ENCODE peak calls at places on chromosomes 3 and 15, in five cellular contexts. One of them, this sample, is unnamed.

GRCh38 chr3:116474356-116475200 is 29.3 kb upstream of the LSAMP start:
- DNase-seq in fibroblast of the aortic adventitia: no peak
- DNase-seq in IMR-90: peak
- DNase-seq in neural progenitor cell: peak
- DNase-seq in tibial artery: no peak
- DNase-seq in this sample: peak

GRCh38 chr15:67824157-67824899 is 981 bp upstream of the SKOR1 start:
- DNase-seq in fibroblast of the aortic adventitia: no peak
- DNase-seq in IMR-90: no peak
- DNase-seq in neural progenitor cell: no peak
- DNase-seq in tibial artery: no peak
- DNase-seq in this sample: no peak

GRCh38 chr3:60803812-60804211 is 447.4 kb downstream of the FHIT start:
- DNase-seq in fibroblast of the aortic adventitia: no peak
- DNase-seq in IMR-90: no peak
- DNase-seq in neural progenitor cell: no peak
- DNase-seq in tibial artery: no peak
- DNase-seq in this sample: no peak

GRCh38 chr3:159739166-159739565 is 249.5 kb upstream of the IL12A start:
- DNase-seq in fibroblast of the aortic adventitia: no peak
- DNase-seq in IMR-90: no peak
- DNase-seq in neural progenitor cell: no peak
- DNase-seq in tibial artery: no peak
- DNase-seq in this sample: no peak

GRCh38 chr15:36688310-36689102 is 109.1 kb downstream of the CDIN1 start:
- DNase-seq in fibroblast of the aortic adventitia: peak
- DNase-seq in IMR-90: peak
- DNase-seq in neural progenitor cell: no peak
- DNase-seq in tibial artery: no peak
- DNase-seq in this sample: peak

GRCh38 chr15:49645277-49645676 is 24.4 kb downstream of the DTWD1 start:
- DNase-seq in fibroblast of the aortic adventitia: peak
- DNase-seq in IMR-90: peak
- DNase-seq in neural progenitor cell: no peak
- DNase-seq in tibial artery: no peak
- DNase-seq in this sample: no peak

GRCh38 chr3:43893721-43894120 is 203.0 kb downstream of the ABHD5 start:
- DNase-seq in fibroblast of the aortic adventitia: peak
- DNase-seq in IMR-90: no peak
- DNase-seq in neural progenitor cell: no peak
- DNase-seq in tibial artery: no peak
- DNase-seq in this sample: no peak

GRCh38 chr3:157498374-157498773 is 4.8 kb downstream of the VEPH1 start:
- DNase-seq in fibroblast of the aortic adventitia: no peak
- DNase-seq in IMR-90: no peak
- DNase-seq in neural progenitor cell: no peak
- DNase-seq in tibial artery: no peak
- DNase-seq in this sample: no peak

GRCh38 chr3:151259664-151260063 is 18.7 kb downstream of the P2RY14 start:
- DNase-seq in fibroblast of the aortic adventitia: no peak
- DNase-seq in IMR-90: peak
- DNase-seq in neural progenitor cell: no peak
- DNase-seq in tibial artery: no peak
- DNase-seq in this sample: no peak

GRCh38 chr15:63203451-63204090 is 14.2 kb downstream of the RAB8B start:
- DNase-seq in fibroblast of the aortic adventitia: no peak
- DNase-seq in IMR-90: peak
- DNase-seq in neural progenitor cell: no peak
- DNase-seq in tibial artery: no peak
- DNase-seq in this sample: no peak

GRCh38 chr15:71730277-71731144 is 79.8 kb upstream of the NR2E3 start:
- DNase-seq in fibroblast of the aortic adventitia: peak
- DNase-seq in IMR-90: peak
- DNase-seq in neural progenitor cell: peak
- DNase-seq in tibial artery: no peak
- DNase-seq in this sample: peak

GRCh38 chr15:77516076-77516475 is 95.4 kb downstream of the HMG20A start:
- DNase-seq in fibroblast of the aortic adventitia: peak
- DNase-seq in IMR-90: no peak
- DNase-seq in neural progenitor cell: no peak
- DNase-seq in tibial artery: no peak
- DNase-seq in this sample: no peak

GRCh38 chr15:39804026-39804425 is 21.4 kb upstream of the FSIP1 start:
- DNase-seq in fibroblast of the aortic adventitia: peak
- DNase-seq in IMR-90: peak
- DNase-seq in neural progenitor cell: no peak
- DNase-seq in tibial artery: no peak
- DNase-seq in this sample: no peak

GRCh38 chr3:98713984-98714383 is 49.2 kb upstream of the ST3GAL6 start:
- DNase-seq in fibroblast of the aortic adventitia: no peak
- DNase-seq in IMR-90: no peak
- DNase-seq in neural progenitor cell: no peak
- DNase-seq in tibial artery: no peak
- DNase-seq in this sample: no peak

GRCh38 chr15:68656438-68656739 is 77.6 kb downstream of the CORO2B start:
- DNase-seq in fibroblast of the aortic adventitia: no peak
- DNase-seq in IMR-90: no peak
- DNase-seq in neural progenitor cell: no peak
- DNase-seq in tibial artery: no peak
- DNase-seq in this sample: no peak

GRCh38 chr3:151400341-151400740 is 15.8 kb upstream of the P2RY12 start:
- DNase-seq in fibroblast of the aortic adventitia: no peak
- DNase-seq in IMR-90: no peak
- DNase-seq in neural progenitor cell: no peak
- DNase-seq in tibial artery: no peak
- DNase-seq in this sample: no peak

GRCh38 chr15:45546789-45547188 is 24.2 kb upstream of the SLC30A4 start:
- DNase-seq in fibroblast of the aortic adventitia: no peak
- DNase-seq in IMR-90: no peak
- DNase-seq in neural progenitor cell: no peak
- DNase-seq in tibial artery: no peak
- DNase-seq in this sample: no peak

GRCh38 chr3:195251336-195252065 is 19.5 kb downstream of the XXYLT1 start:
- DNase-seq in fibroblast of the aortic adventitia: no peak
- DNase-seq in IMR-90: no peak
- DNase-seq in neural progenitor cell: no peak
- DNase-seq in tibial artery: peak
- DNase-seq in this sample: no peak

GRCh38 chr3:59016930-59017616 is 32.8 kb downstream of the CFAP20DC start:
- DNase-seq in fibroblast of the aortic adventitia: no peak
- DNase-seq in IMR-90: no peak
- DNase-seq in neural progenitor cell: no peak
- DNase-seq in tibial artery: no peak
- DNase-seq in this sample: no peak

GRCh38 chr3:33187368-33187634 is 31.3 kb downstream of the SUSD5 start:
- DNase-seq in fibroblast of the aortic adventitia: no peak
- DNase-seq in IMR-90: peak
- DNase-seq in neural progenitor cell: no peak
- DNase-seq in tibial artery: no peak
- DNase-seq in this sample: peak

GRCh38 chr3:80233576-80233975 is 465.8 kb upstream of the ROBO1 start:
- DNase-seq in fibroblast of the aortic adventitia: peak
- DNase-seq in IMR-90: peak
- DNase-seq in neural progenitor cell: no peak
- DNase-seq in tibial artery: no peak
- DNase-seq in this sample: no peak

GRCh38 chr3:58563386-58564035 is 13.7 kb downstream of the FAM107A start:
- DNase-seq in fibroblast of the aortic adventitia: no peak
- DNase-seq in IMR-90: no peak
- DNase-seq in neural progenitor cell: no peak
- DNase-seq in tibial artery: peak
- DNase-seq in this sample: no peak

GRCh38 chr15:81343371-81343770 is 19.4 kb upstream of the STARD5 start:
- DNase-seq in fibroblast of the aortic adventitia: no peak
- DNase-seq in IMR-90: no peak
- DNase-seq in neural progenitor cell: no peak
- DNase-seq in tibial artery: no peak
- DNase-seq in this sample: no peak

GRCh38 chr3:66817946-66818557 is 180.1 kb upstream of the KBTBD8 start:
- DNase-seq in fibroblast of the aortic adventitia: no peak
- DNase-seq in IMR-90: no peak
- DNase-seq in neural progenitor cell: no peak
- DNase-seq in tibial artery: no peak
- DNase-seq in this sample: no peak

GRCh38 chr3:72487078-72487765 is 361.0 kb downstream of the SHQ1 start:
- DNase-seq in fibroblast of the aortic adventitia: peak
- DNase-seq in IMR-90: peak
- DNase-seq in neural progenitor cell: no peak
- DNase-seq in tibial artery: peak
- DNase-seq in this sample: peak

GRCh38 chr3:138195491-138195890 is 8.4 kb downstream of the ARMC8 start:
- DNase-seq in fibroblast of the aortic adventitia: no peak
- DNase-seq in IMR-90: no peak
- DNase-seq in neural progenitor cell: no peak
- DNase-seq in tibial artery: no peak
- DNase-seq in this sample: no peak

GRCh38 chr15:68808770-68809169 is 11.9 kb downstream of the ANP32A start:
- DNase-seq in fibroblast of the aortic adventitia: no peak
- DNase-seq in IMR-90: no peak
- DNase-seq in neural progenitor cell: no peak
- DNase-seq in tibial artery: no peak
- DNase-seq in this sample: no peak

GRCh38 chr15:34708422-34708821 is 46.4 kb downstream of the GJD2 start:
- DNase-seq in fibroblast of the aortic adventitia: peak
- DNase-seq in IMR-90: peak
- DNase-seq in neural progenitor cell: peak
- DNase-seq in tibial artery: no peak
- DNase-seq in this sample: peak

GRCh38 chr15:98723195-98723594 is 74.9 kb downstream of the IGF1R start:
- DNase-seq in fibroblast of the aortic adventitia: no peak
- DNase-seq in IMR-90: no peak
- DNase-seq in neural progenitor cell: no peak
- DNase-seq in tibial artery: no peak
- DNase-seq in this sample: no peak
- TF ChIP-seq CTCF in fibroblast of the aortic adventitia: no peak
- TF ChIP-seq CTCF in IMR-90: no peak
- TF ChIP-seq CTCF in neural progenitor cell: no peak
- TF ChIP-seq CTCF in tibial artery: no peak
- TF ChIP-seq CTCF in this sample: no peak

DNA sequence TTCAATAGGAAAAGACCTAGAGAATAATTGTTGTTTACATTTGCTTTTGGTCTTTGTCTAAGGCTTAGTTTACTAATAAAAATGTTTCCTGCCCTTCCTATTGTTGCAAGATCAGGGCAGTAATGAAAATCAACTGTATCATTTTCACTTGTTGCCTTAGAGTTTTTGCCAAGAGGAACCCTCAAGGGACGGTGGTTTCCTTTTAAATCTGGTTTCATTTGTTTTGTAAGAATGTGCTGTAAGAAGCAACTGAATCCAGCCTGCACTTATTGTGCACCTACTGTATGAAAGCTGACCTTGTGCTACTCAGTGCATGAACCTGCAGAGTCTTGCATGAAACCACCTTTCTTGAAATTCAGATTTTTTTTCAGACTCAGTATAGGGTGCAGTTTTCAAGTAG is 5.3 kb downstream of the IGF1R start:
- DNase-seq in fibroblast of the aortic adventitia: peak
- DNase-seq in IMR-90: no peak
- DNase-seq in neural progenitor cell: no peak
- DNase-seq in tibial artery: no peak
- DNase-seq in this sample: no peak
- H3K4me3 ChIP-seq in fibroblast of the aortic adventitia: no peak
- H3K4me3 ChIP-seq in IMR-90: no peak
- H3K4me3 ChIP-seq in neural progenitor cell: no peak
- H3K4me3 ChIP-seq in tibial artery: peak
- H3K4me3 ChIP-seq in this sample: no peak

GRCh38 chr3:86245360-86245759 is 745.6 kb downstream of the VGLL3 start:
- DNase-seq in fibroblast of the aortic adventitia: no peak
- DNase-seq in IMR-90: no peak
- DNase-seq in neural progenitor cell: no peak
- DNase-seq in tibial artery: no peak
- DNase-seq in this sample: no peak
- TF ChIP-seq CTCF in fibroblast of the aortic adventitia: no peak
- TF ChIP-seq CTCF in IMR-90: no peak
- TF ChIP-seq CTCF in neural progenitor cell: peak
- TF ChIP-seq CTCF in tibial artery: no peak
- TF ChIP-seq CTCF in this sample: peak

DNA sequence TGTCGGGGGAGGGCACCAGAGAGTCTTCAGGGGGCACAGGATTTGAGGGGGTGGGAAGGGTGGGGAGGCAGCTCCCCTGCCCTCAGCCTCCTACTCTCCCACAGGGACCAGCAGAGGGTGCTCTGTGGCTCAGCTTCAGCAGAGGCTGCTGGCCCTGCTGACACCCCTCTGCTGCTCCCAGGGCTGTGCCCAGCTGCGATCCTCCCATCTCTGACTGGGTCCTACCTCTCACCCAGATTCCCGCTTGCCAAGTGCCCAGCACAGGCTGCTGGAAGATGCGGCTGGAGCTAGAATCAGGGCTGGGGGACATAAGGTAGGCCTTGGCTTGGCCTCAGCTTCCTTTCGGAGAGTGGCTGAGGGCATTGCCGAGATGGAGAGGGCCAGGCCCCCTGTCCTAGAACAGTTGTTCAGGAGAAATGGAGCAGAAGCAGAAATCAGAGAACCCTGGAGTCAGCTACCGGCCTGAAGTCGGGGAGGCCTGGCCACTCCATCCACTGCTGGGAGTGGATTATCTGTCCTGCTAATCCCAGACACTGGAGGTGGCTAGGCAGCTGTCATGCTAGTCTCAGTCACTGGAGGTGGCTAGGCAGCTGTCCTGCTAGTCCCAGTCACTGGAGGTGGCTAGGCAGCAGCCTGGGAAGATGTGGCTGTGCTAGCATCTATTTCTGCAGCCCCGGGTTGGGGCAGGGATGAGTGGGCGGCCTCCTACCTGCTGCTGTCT is 3.9 kb downstream of the GRM2 start:
- DNase-seq in fibroblast of the aortic adventitia: no peak
- DNase-seq in IMR-90: no peak
- DNase-seq in neural progenitor cell: peak
- DNase-seq in tibial artery: peak
- DNase-seq in this sample: no peak
- H3K4me3 ChIP-seq in fibroblast of the aortic adventitia: no peak
- H3K4me3 ChIP-seq in IMR-90: no peak
- H3K4me3 ChIP-seq in neural progenitor cell: no peak
- H3K4me3 ChIP-seq in tibial artery: no peak
- H3K4me3 ChIP-seq in this sample: no peak

This sample was measured in astrocyte of the cerebellum.